ENCODE peak calls at places on chromosomes 7 and 10, in four cellular contexts. One of them, this sample, is unnamed.

GRCh38 chr7:117001283-117001682 is 48.0 kb downstream of the ST7 start:
- DNase-seq in K562: no peak
- DNase-seq in HCT116: no peak
- DNase-seq in HepG2: no peak
- DNase-seq in this sample: no peak

GRCh38 chr10:60197206-60197605 is 192.5 kb downstream of the ANK3 start:
- DNase-seq in HepG2: no peak
- DNase-seq in HCT116: no peak
- DNase-seq in K562: no peak
- DNase-seq in this sample: no peak

GRCh38 chr7:99563650-99564049 is 5.2 kb downstream of the ZNF655 start:
- DNase-seq in HCT116: no peak
- DNase-seq in HepG2: no peak
- DNase-seq in K562: no peak
- DNase-seq in this sample: no peak

GRCh38 chr7:78038465-78039080 is 240.0 kb downstream of the PHTF2 start:
- DNase-seq in HCT116: no peak
- DNase-seq in K562: no peak
- DNase-seq in HepG2: no peak
- DNase-seq in this sample: no peak

GRCh38 chr10:132479024-132479602 is 58.5 kb upstream of the INPP5A start:
- DNase-seq in K562: no peak
- DNase-seq in HCT116: no peak
- DNase-seq in HepG2: no peak
- DNase-seq in this sample: no peak

GRCh38 chr10:46254007-46254383 is 32.8 kb upstream of the ANTXRL start:
- DNase-seq in HepG2: no peak
- DNase-seq in K562: no peak
- DNase-seq in HCT116: no peak
- DNase-seq in this sample: no peak

GRCh38 chr7:22782616-22783232 is 39.9 kb downstream of the TOMM7 start:
- DNase-seq in HCT116: peak; percentile 48
- DNase-seq in K562: peak; percentile 79
- DNase-seq in HepG2: peak; percentile 44
- DNase-seq in this sample: peak; percentile 76

GRCh38 chr10:131464789-131465188 is 153.3 kb upstream of the TCERG1L start:
- DNase-seq in K562: no peak
- DNase-seq in HCT116: no peak
- DNase-seq in HepG2: no peak
- DNase-seq in this sample: no peak

GRCh38 chr7:50792342-50793114 is 9.8 kb upstream of the GRB10 start:
- DNase-seq in HCT116: no peak
- DNase-seq in K562: peak; percentile 82
- DNase-seq in HepG2: no peak
- DNase-seq in this sample: peak; percentile 58

GRCh38 chr7:10888861-10889260 is 84.8 kb upstream of the PHF14 start:
- DNase-seq in HepG2: no peak
- DNase-seq in HCT116: no peak
- DNase-seq in K562: no peak
- DNase-seq in this sample: no peak

GRCh38 chr7:84336303-84336702 is 141.7 kb upstream of the SEMA3A start:
- DNase-seq in K562: no peak
- DNase-seq in HepG2: peak; percentile 32
- DNase-seq in HCT116: no peak
- DNase-seq in this sample: no peak

GRCh38 chr7:134502463-134502862 is 24.9 kb upstream of the AKR1B10 start:
- DNase-seq in HCT116: no peak
- DNase-seq in K562: no peak
- DNase-seq in HepG2: no peak
- DNase-seq in this sample: no peak

GRCh38 chr10:101484154-101484748 is 103.8 kb downstream of the POLL start:
- DNase-seq in K562: no peak
- DNase-seq in HCT116: no peak
- DNase-seq in HepG2: no peak
- DNase-seq in this sample: no peak

GRCh38 chr7:39631736-39632304 is 8.4 kb downstream of the RALA start:
- DNase-seq in HepG2: no peak
- DNase-seq in K562: no peak
- DNase-seq in HCT116: no peak
- DNase-seq in this sample: no peak

GRCh38 chr10:128095023-128095752 is 31.0 kb downstream of the MKI67 start:
- DNase-seq in K562: no peak
- DNase-seq in HepG2: no peak
- DNase-seq in HCT116: peak; percentile 12
- DNase-seq in this sample: no peak

GRCh38 chr7:80921130-80921529 is 2.3 kb upstream of the SEMA3C start:
- DNase-seq in HepG2: no peak
- DNase-seq in K562: no peak
- DNase-seq in HCT116: no peak
- DNase-seq in this sample: no peak

GRCh38 chr10:110395350-110396283 is 90.9 kb upstream of the SMNDC1 start:
- DNase-seq in K562: peak; percentile 32
- DNase-seq in HCT116: peak; percentile 96
- DNase-seq in HepG2: peak; percentile 64
- DNase-seq in this sample: no peak

GRCh38 chr10:97796651-97797050 is 24.9 kb upstream of the SFRP5 start:
- DNase-seq in K562: no peak
- DNase-seq in HepG2: no peak
- DNase-seq in HCT116: no peak
- DNase-seq in this sample: no peak

GRCh38 chr10:76115471-76116155 is 684.2 kb downstream of the LRMDA start:
- DNase-seq in HCT116: no peak
- DNase-seq in K562: no peak
- DNase-seq in HepG2: no peak
- DNase-seq in this sample: no peak

GRCh38 chr10:25294032-25294926 is 119.5 kb downstream of the GPR158 start:
- DNase-seq in HCT116: peak; percentile 71
- DNase-seq in HepG2: peak; percentile 3
- DNase-seq in K562: no peak
- DNase-seq in this sample: no peak

GRCh38 chr7:130841416-130841815 is 107.4 kb upstream of the KLF14 start:
- DNase-seq in K562: no peak
- DNase-seq in HepG2: no peak
- DNase-seq in HCT116: no peak
- DNase-seq in this sample: no peak

GRCh38 chr10:103859161-103860141 is 4.1 kb upstream of the SH3PXD2A start:
- DNase-seq in HepG2: peak; percentile 72
- DNase-seq in K562: peak; percentile 20
- DNase-seq in HCT116: peak; percentile 50
- DNase-seq in this sample: peak; percentile 71

GRCh38 chr10:126407831-126408230 is 19.6 kb upstream of the ADAM12 start:
- DNase-seq in HepG2: no peak
- DNase-seq in K562: no peak
- DNase-seq in HCT116: no peak
- DNase-seq in this sample: no peak

GRCh38 chr10:58734116-58734515 is 221.4 kb downstream of the BICC1 start:
- DNase-seq in HCT116: no peak
- DNase-seq in K562: no peak
- DNase-seq in HepG2: no peak
- DNase-seq in this sample: peak; percentile 53

GRCh38 chr7:159064816-159065130 is 79.9 kb downstream of the VIPR2 start:
- DNase-seq in K562: peak; percentile 9
- DNase-seq in HCT116: no peak
- DNase-seq in HepG2: no peak
- DNase-seq in this sample: no peak

GRCh38 chr7:107353701-107354100 is 116.2 kb upstream of the GPR22 start:
- DNase-seq in HCT116: no peak
- DNase-seq in K562: no peak
- DNase-seq in HepG2: no peak
- DNase-seq in this sample: no peak

GRCh38 chr10:113348694-113349093 is 204.2 kb upstream of the HABP2 start:
- DNase-seq in HepG2: no peak
- DNase-seq in K562: no peak
- DNase-seq in HCT116: no peak
- DNase-seq in this sample: no peak

DNA sequence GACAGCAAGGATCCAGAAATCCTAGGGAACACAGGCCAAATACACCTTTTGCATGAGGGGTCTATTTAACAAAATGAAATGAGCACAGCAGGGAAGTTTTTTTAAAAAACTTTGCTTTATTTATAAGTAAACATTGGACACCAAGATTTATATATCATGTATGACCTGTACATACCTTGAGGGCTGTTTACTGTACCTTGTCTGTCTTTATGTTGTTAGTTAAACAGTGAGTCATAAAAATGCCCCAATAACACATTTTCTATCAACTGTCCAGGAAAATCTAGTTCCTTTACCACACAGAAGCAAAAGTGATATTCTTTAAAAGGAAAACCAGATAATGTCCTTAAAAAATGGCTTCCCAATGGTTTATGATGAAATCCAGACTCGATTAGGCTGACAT is 45.1 kb upstream of the AGR3 start:
- DNase-seq in HepG2: no peak
- DNase-seq in HCT116: no peak
- DNase-seq in K562: no peak
- DNase-seq in this sample: no peak
- TF ChIP-seq ELF1 in HepG2: no peak
- TF ChIP-seq ELF1 in HCT116: no peak
- TF ChIP-seq ELF1 in K562: no peak
- TF ChIP-seq ELF1 in this sample: no peak

DNA sequence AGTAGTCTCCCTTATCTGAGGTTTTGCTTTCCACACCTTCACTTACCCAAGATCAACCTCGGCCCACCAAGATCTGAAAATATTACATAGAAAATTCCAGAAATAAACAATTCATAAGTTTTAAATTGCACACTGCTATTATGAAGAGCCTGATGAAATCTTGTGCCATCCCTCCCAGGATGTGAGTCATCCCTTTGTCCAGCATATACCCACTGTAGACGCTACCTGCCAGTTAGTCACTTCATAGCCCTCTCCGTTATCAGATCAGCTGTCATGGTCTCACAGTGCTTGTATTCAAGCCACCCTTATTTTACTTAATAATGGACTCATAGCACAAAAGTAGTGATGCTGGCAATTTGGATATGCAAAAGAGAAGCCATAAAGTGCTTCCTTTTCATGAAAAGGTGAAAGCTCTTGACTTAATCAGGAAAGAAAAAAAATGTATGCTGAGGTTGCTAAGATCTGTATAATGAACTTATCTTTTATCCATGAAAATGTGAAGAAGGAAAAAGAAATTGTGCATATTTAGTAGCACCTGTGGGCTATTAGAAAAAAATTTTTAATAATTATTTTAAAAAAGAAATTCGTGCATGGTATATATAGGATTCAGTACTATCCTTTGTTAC is 9.8 kb upstream of the MRPS16 start:
- DNase-seq in K562: peak; percentile 27
- DNase-seq in HCT116: peak; percentile 89
- DNase-seq in HepG2: peak; percentile 52
- DNase-seq in this sample: no peak
- TF ChIP-seq YY1 in K562: no peak
- TF ChIP-seq YY1 in HCT116: no peak
- TF ChIP-seq YY1 in HepG2: no peak
- TF ChIP-seq YY1 in this sample: no peak

GRCh38 chr7:88548399-88548798 is 211.1 kb upstream of the ZNF804B start:
- DNase-seq in HepG2: no peak
- DNase-seq in K562: no peak
- DNase-seq in HCT116: no peak
- DNase-seq in this sample: no peak
- TF ChIP-seq ELF1 in HepG2: no peak
- TF ChIP-seq ELF1 in K562: no peak
- TF ChIP-seq ELF1 in HCT116: no peak
- TF ChIP-seq ELF1 in this sample: no peak

GRCh38 chr7:74372060-74372408 is 81.7 kb upstream of the GTF2IRD1 start:
- DNase-seq in HCT116: no peak
- DNase-seq in HepG2: no peak
- DNase-seq in K562: no peak
- DNase-seq in this sample: no peak

GRCh38 chr7:74373536-74373935 is 80.2 kb upstream of the GTF2IRD1 start:
- DNase-seq in HCT116: no peak
- DNase-seq in K562: no peak
- DNase-seq in HepG2: no peak
- DNase-seq in this sample: no peak

GRCh38 chr7:74375726-74376220 is 77.9 kb upstream of the GTF2IRD1 start:
- DNase-seq in K562: no peak
- DNase-seq in HCT116: no peak
- DNase-seq in HepG2: no peak
- DNase-seq in this sample: peak; percentile 32

GRCh38 chr7:74371381-74372059 is 82.2 kb upstream of the GTF2IRD1 start:
- DNase-seq in K562: peak; percentile 55
- DNase-seq in HepG2: no peak
- DNase-seq in HCT116: peak; percentile 7
- DNase-seq in this sample: no peak

GRCh38 chr7:74372511-74373111 is 81.1 kb upstream of the GTF2IRD1 start:
- DNase-seq in K562: no peak
- DNase-seq in HepG2: no peak
- DNase-seq in HCT116: no peak
- DNase-seq in this sample: no peak
- TF ChIP-seq YY1 in K562: no peak
- TF ChIP-seq YY1 in HepG2: no peak
- TF ChIP-seq YY1 in HCT116: no peak
- TF ChIP-seq YY1 in this sample: no peak

GRCh38 chr7:29923231-29923630 is 66.4 kb downstream of the SCRN1 start:
- DNase-seq in HCT116: no peak
- DNase-seq in K562: no peak
- DNase-seq in HepG2: no peak
- DNase-seq in this sample: no peak
- TF ChIP-seq ELF1 in HCT116: no peak
- TF ChIP-seq ELF1 in K562: no peak
- TF ChIP-seq ELF1 in HepG2: no peak
- TF ChIP-seq ELF1 in this sample: no peak

DNA sequence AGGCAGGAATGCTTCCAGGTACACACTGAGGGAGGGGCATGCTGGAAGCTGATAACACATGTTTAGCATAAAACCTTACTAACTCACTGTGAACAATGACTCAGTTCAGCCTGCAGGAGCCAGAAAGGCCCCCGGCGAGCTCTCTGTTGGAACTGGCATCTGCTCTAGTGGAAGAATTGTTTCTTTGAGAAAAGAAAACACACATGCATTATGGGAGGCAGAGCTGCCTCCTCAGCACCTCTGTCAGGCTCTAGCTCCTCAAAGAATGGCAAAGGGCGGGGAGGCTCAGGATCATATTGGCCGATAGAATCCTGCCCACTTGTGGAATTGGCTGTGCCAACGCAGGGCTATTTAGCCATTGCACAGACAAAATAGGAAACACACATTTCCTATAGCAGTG is 338.3 kb downstream of the CXCL12 start:
- DNase-seq in HCT116: no peak
- DNase-seq in HepG2: no peak
- DNase-seq in K562: no peak
- DNase-seq in this sample: no peak
- TF ChIP-seq YY1 in HCT116: no peak
- TF ChIP-seq YY1 in HepG2: no peak
- TF ChIP-seq YY1 in K562: no peak
- TF ChIP-seq YY1 in this sample: no peak